ENCODE peak calls at places on chromosomes 16 and 17, in eight cellular contexts. One of them, this sample, is unnamed.

GRCh38 chr17:63116228-63116627 is 150.2 kb downstream of the TANC2 start:
- DNase-seq in colonic mucosa: no peak
- DNase-seq in CD8-positive, alpha-beta T cell: no peak
- DNase-seq in lower leg skin: no peak
- DNase-seq in bronchial epithelial cell: no peak
- DNase-seq in neural progenitor cell: peak; percentile 59
- DNase-seq in tibial artery: no peak
- DNase-seq in nephron progenitor cell: no peak
- DNase-seq in this sample: no peak

GRCh38 chr16:68079616-68080344 is 5.4 kb upstream of the NFATC3 start:
- DNase-seq in neural progenitor cell: no peak
- DNase-seq in bronchial epithelial cell: no peak
- DNase-seq in colonic mucosa: peak; percentile 92
- DNase-seq in nephron progenitor cell: peak; percentile 62
- DNase-seq in lower leg skin: peak; percentile 75
- DNase-seq in CD8-positive, alpha-beta T cell: peak; percentile 71
- DNase-seq in tibial artery: peak; percentile 80
- DNase-seq in this sample: no peak

GRCh38 chr17:65345261-65346060 is 208.3 kb downstream of the RGS9 start:
- DNase-seq in colonic mucosa: no peak
- DNase-seq in neural progenitor cell: no peak
- DNase-seq in tibial artery: no peak
- DNase-seq in nephron progenitor cell: no peak
- DNase-seq in bronchial epithelial cell: no peak
- DNase-seq in CD8-positive, alpha-beta T cell: peak; percentile 5
- DNase-seq in lower leg skin: no peak
- DNase-seq in this sample: no peak

GRCh38 chr17:74515941-74516340 is 15.3 kb downstream of the CD300LB start:
- DNase-seq in lower leg skin: no peak
- DNase-seq in bronchial epithelial cell: no peak
- DNase-seq in colonic mucosa: peak; percentile 9
- DNase-seq in CD8-positive, alpha-beta T cell: no peak
- DNase-seq in tibial artery: no peak
- DNase-seq in nephron progenitor cell: no peak
- DNase-seq in neural progenitor cell: no peak
- DNase-seq in this sample: peak; percentile 40

GRCh38 chr16:48300391-48300856 is 53.1 kb upstream of the ABCC11 start:
- DNase-seq in colonic mucosa: no peak
- DNase-seq in tibial artery: no peak
- DNase-seq in neural progenitor cell: no peak
- DNase-seq in nephron progenitor cell: no peak
- DNase-seq in lower leg skin: no peak
- DNase-seq in CD8-positive, alpha-beta T cell: no peak
- DNase-seq in bronchial epithelial cell: no peak
- DNase-seq in this sample: no peak

GRCh38 chr17:27666831-27667560 is 36.0 kb downstream of the LGALS9 start:
- DNase-seq in nephron progenitor cell: no peak
- DNase-seq in bronchial epithelial cell: no peak
- DNase-seq in colonic mucosa: no peak
- DNase-seq in lower leg skin: no peak
- DNase-seq in tibial artery: no peak
- DNase-seq in CD8-positive, alpha-beta T cell: no peak
- DNase-seq in neural progenitor cell: no peak
- DNase-seq in this sample: no peak

GRCh38 chr16:17802566-17802965 is 331.8 kb upstream of the XYLT1 start:
- DNase-seq in CD8-positive, alpha-beta T cell: no peak
- DNase-seq in nephron progenitor cell: no peak
- DNase-seq in bronchial epithelial cell: no peak
- DNase-seq in lower leg skin: no peak
- DNase-seq in neural progenitor cell: no peak
- DNase-seq in tibial artery: no peak
- DNase-seq in colonic mucosa: no peak
- DNase-seq in this sample: no peak

GRCh38 chr16:10729649-10730048 is 14.0 kb upstream of the NUBP1 start:
- DNase-seq in neural progenitor cell: peak; percentile 16
- DNase-seq in bronchial epithelial cell: peak; percentile 79
- DNase-seq in colonic mucosa: no peak
- DNase-seq in lower leg skin: peak; percentile 74
- DNase-seq in nephron progenitor cell: no peak
- DNase-seq in tibial artery: no peak
- DNase-seq in CD8-positive, alpha-beta T cell: no peak
- DNase-seq in this sample: no peak

GRCh38 chr17:19833914-19834313 is 33.8 kb downstream of the ULK2 start:
- DNase-seq in colonic mucosa: no peak
- DNase-seq in nephron progenitor cell: no peak
- DNase-seq in neural progenitor cell: no peak
- DNase-seq in tibial artery: no peak
- DNase-seq in bronchial epithelial cell: peak; percentile 18
- DNase-seq in lower leg skin: no peak
- DNase-seq in CD8-positive, alpha-beta T cell: no peak
- DNase-seq in this sample: no peak

GRCh38 chr17:28527181-28527681 is 21.1 kb downstream of the FOXN1 start:
- DNase-seq in nephron progenitor cell: no peak
- DNase-seq in colonic mucosa: no peak
- DNase-seq in tibial artery: no peak
- DNase-seq in CD8-positive, alpha-beta T cell: no peak
- DNase-seq in neural progenitor cell: no peak
- DNase-seq in bronchial epithelial cell: no peak
- DNase-seq in lower leg skin: no peak
- DNase-seq in this sample: no peak

GRCh38 chr17:16352838-16353701 is at the start of gene CENPV:
- DNase-seq in tibial artery: peak; percentile 64
- DNase-seq in neural progenitor cell: peak; percentile 89
- DNase-seq in nephron progenitor cell: peak; percentile 73
- DNase-seq in lower leg skin: no peak
- DNase-seq in CD8-positive, alpha-beta T cell: peak; percentile 49
- DNase-seq in bronchial epithelial cell: no peak
- DNase-seq in colonic mucosa: peak; percentile 56
- DNase-seq in this sample: no peak

GRCh38 chr17:35616506-35616905 is 29.4 kb downstream of the AP2B1 start:
- DNase-seq in bronchial epithelial cell: no peak
- DNase-seq in CD8-positive, alpha-beta T cell: no peak
- DNase-seq in tibial artery: no peak
- DNase-seq in lower leg skin: no peak
- DNase-seq in colonic mucosa: no peak
- DNase-seq in nephron progenitor cell: no peak
- DNase-seq in neural progenitor cell: no peak
- DNase-seq in this sample: no peak

GRCh38 chr17:63405741-63406261 is 40.3 kb downstream of the CYB561 start:
- DNase-seq in bronchial epithelial cell: peak; percentile 84
- DNase-seq in colonic mucosa: no peak
- DNase-seq in nephron progenitor cell: no peak
- DNase-seq in lower leg skin: no peak
- DNase-seq in tibial artery: no peak
- DNase-seq in neural progenitor cell: peak; percentile 75
- DNase-seq in CD8-positive, alpha-beta T cell: no peak
- DNase-seq in this sample: no peak

GRCh38 chr16:52366997-52367396 is 179.9 kb downstream of the TOX3 start:
- DNase-seq in nephron progenitor cell: no peak
- DNase-seq in bronchial epithelial cell: no peak
- DNase-seq in lower leg skin: no peak
- DNase-seq in CD8-positive, alpha-beta T cell: no peak
- DNase-seq in neural progenitor cell: no peak
- DNase-seq in tibial artery: no peak
- DNase-seq in colonic mucosa: no peak
- DNase-seq in this sample: no peak

GRCh38 chr17:66789093-66789492 is 45.8 kb upstream of the CACNG5 start:
- DNase-seq in nephron progenitor cell: no peak
- DNase-seq in CD8-positive, alpha-beta T cell: no peak
- DNase-seq in bronchial epithelial cell: no peak
- DNase-seq in neural progenitor cell: no peak
- DNase-seq in tibial artery: no peak
- DNase-seq in lower leg skin: no peak
- DNase-seq in colonic mucosa: no peak
- DNase-seq in this sample: no peak

GRCh38 chr16:31327675-31328225 is 27.2 kb upstream of the ITGAX start:
- DNase-seq in nephron progenitor cell: no peak
- DNase-seq in bronchial epithelial cell: no peak
- DNase-seq in CD8-positive, alpha-beta T cell: no peak
- DNase-seq in neural progenitor cell: no peak
- DNase-seq in colonic mucosa: no peak
- DNase-seq in tibial artery: no peak
- DNase-seq in lower leg skin: no peak
- DNase-seq in this sample: peak; percentile 64

GRCh38 chr16:24992696-24993095 is 22.5 kb downstream of the ARHGAP17 start:
- DNase-seq in nephron progenitor cell: no peak
- DNase-seq in bronchial epithelial cell: no peak
- DNase-seq in neural progenitor cell: no peak
- DNase-seq in tibial artery: no peak
- DNase-seq in colonic mucosa: no peak
- DNase-seq in lower leg skin: no peak
- DNase-seq in CD8-positive, alpha-beta T cell: no peak
- DNase-seq in this sample: no peak
- TF ChIP-seq CTCF in nephron progenitor cell: no peak
- TF ChIP-seq CTCF in bronchial epithelial cell: no peak
- TF ChIP-seq CTCF in neural progenitor cell: no peak
- TF ChIP-seq CTCF in tibial artery: no peak
- TF ChIP-seq CTCF in colonic mucosa: no peak
- TF ChIP-seq CTCF in lower leg skin: no peak
- TF ChIP-seq CTCF in CD8-positive, alpha-beta T cell: no peak
- TF ChIP-seq CTCF in this sample: no peak

GRCh38 chr17:41959336-41960095 is 7.1 kb upstream of the CNP start:
- DNase-seq in neural progenitor cell: peak; percentile 58
- DNase-seq in CD8-positive, alpha-beta T cell: no peak
- DNase-seq in nephron progenitor cell: peak; percentile 40
- DNase-seq in bronchial epithelial cell: peak; percentile 39
- DNase-seq in colonic mucosa: no peak
- DNase-seq in tibial artery: no peak
- DNase-seq in lower leg skin: no peak
- DNase-seq in this sample: no peak
- TF ChIP-seq CTCF in neural progenitor cell: peak; percentile 50
- TF ChIP-seq CTCF in CD8-positive, alpha-beta T cell: no peak
- TF ChIP-seq CTCF in nephron progenitor cell: peak; percentile 34
- TF ChIP-seq CTCF in bronchial epithelial cell: peak; percentile 43
- TF ChIP-seq CTCF in colonic mucosa: no peak
- TF ChIP-seq CTCF in tibial artery: no peak
- TF ChIP-seq CTCF in lower leg skin: no peak
- TF ChIP-seq CTCF in this sample: peak; percentile 61

GRCh38 chr16:80350066-80350465 is 190.7 kb upstream of the DYNLRB2 start:
- DNase-seq in colonic mucosa: no peak
- DNase-seq in neural progenitor cell: no peak
- DNase-seq in CD8-positive, alpha-beta T cell: no peak
- DNase-seq in lower leg skin: no peak
- DNase-seq in bronchial epithelial cell: no peak
- DNase-seq in tibial artery: no peak
- DNase-seq in nephron progenitor cell: no peak
- DNase-seq in this sample: peak; percentile 2
- TF ChIP-seq CTCF in colonic mucosa: no peak
- TF ChIP-seq CTCF in neural progenitor cell: no peak
- TF ChIP-seq CTCF in CD8-positive, alpha-beta T cell: no peak
- TF ChIP-seq CTCF in lower leg skin: no peak
- TF ChIP-seq CTCF in bronchial epithelial cell: no peak
- TF ChIP-seq CTCF in tibial artery: no peak
- TF ChIP-seq CTCF in nephron progenitor cell: no peak
- TF ChIP-seq CTCF in this sample: no peak

DNA sequence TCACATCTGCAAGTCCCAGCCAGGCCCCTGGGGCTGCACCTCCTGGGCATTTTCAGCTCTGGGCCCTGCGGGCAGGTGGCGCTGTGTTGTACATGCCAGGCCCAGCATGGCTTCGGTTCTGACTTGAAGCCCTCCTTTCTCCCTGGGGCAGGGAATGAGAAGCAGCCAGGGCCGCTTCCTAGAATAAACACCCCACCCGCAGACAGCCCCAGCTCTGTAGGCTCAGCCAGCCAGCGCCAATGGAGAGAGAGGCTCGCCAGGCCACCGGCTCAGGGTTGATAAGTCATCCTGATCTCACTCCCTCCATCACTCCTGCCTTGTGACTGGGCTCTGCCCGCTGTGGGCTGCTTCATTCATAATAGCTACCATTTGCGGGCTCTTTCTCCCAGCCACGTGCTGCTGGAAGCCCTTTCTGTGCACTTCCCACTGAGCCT is 6.0 kb upstream of the GLIS2 start:
- DNase-seq in neural progenitor cell: peak; percentile 87
- DNase-seq in lower leg skin: no peak
- DNase-seq in bronchial epithelial cell: peak; percentile 56
- DNase-seq in CD8-positive, alpha-beta T cell: peak; percentile 32
- DNase-seq in colonic mucosa: peak; percentile 62
- DNase-seq in tibial artery: peak; percentile 87
- DNase-seq in nephron progenitor cell: peak; percentile 72
- DNase-seq in this sample: peak; percentile 95
- TF ChIP-seq CTCF in neural progenitor cell: peak; percentile 82
- TF ChIP-seq CTCF in lower leg skin: no peak
- TF ChIP-seq CTCF in bronchial epithelial cell: peak; percentile 83
- TF ChIP-seq CTCF in CD8-positive, alpha-beta T cell: peak; percentile 45
- TF ChIP-seq CTCF in colonic mucosa: peak; percentile 50
- TF ChIP-seq CTCF in tibial artery: peak; percentile 51
- TF ChIP-seq CTCF in nephron progenitor cell: peak; percentile 54
- TF ChIP-seq CTCF in this sample: peak; percentile 73

DNA sequence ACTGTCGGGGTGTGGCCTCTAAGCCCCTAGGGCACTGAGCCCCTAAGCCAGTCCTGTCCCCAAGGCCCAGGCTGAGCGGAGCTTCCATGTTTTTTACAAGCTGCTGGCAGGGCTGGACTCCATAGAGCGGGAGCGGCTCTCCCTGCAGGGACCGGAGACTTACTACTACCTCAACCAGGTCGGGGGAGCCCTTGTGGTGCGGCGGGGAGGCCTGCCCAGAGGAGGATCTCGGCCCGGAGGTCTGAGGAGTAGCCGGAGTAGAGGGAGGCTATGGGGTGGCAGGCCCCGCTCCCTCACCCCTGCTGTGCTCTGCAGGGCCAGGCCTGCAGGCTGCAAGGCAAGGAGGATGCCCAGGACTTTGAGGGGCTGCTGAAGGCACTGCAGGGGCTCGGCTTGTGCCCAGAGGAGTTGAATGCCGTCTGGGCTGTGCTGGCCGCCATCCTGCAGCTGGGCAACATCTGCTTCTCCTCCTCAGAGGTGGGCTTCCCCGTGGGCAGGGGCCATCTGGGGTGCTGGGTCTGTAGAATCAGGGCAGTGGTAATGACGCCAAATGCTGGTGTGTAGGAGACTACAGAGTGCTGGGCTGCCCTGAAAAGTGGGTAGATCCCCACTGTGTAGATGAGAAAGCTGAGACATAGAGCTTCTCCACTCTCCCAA is 4.9 kb downstream of the MYO15B start:
- DNase-seq in tibial artery: no peak
- DNase-seq in bronchial epithelial cell: no peak
- DNase-seq in neural progenitor cell: no peak
- DNase-seq in CD8-positive, alpha-beta T cell: no peak
- DNase-seq in lower leg skin: no peak
- DNase-seq in nephron progenitor cell: no peak
- DNase-seq in colonic mucosa: no peak
- DNase-seq in this sample: peak; percentile 80
- TF ChIP-seq CTCF in tibial artery: no peak
- TF ChIP-seq CTCF in bronchial epithelial cell: no peak
- TF ChIP-seq CTCF in neural progenitor cell: no peak
- TF ChIP-seq CTCF in CD8-positive, alpha-beta T cell: no peak
- TF ChIP-seq CTCF in lower leg skin: no peak
- TF ChIP-seq CTCF in nephron progenitor cell: no peak
- TF ChIP-seq CTCF in colonic mucosa: no peak
- TF ChIP-seq CTCF in this sample: no peak

GRCh38 chr17:42027961-42028790 is 8.3 kb downstream of the NKIRAS2 start:
- DNase-seq in tibial artery: no peak
- DNase-seq in colonic mucosa: no peak
- DNase-seq in bronchial epithelial cell: no peak
- DNase-seq in CD8-positive, alpha-beta T cell: no peak
- DNase-seq in nephron progenitor cell: peak; percentile 26
- DNase-seq in lower leg skin: no peak
- DNase-seq in neural progenitor cell: peak; percentile 71
- DNase-seq in this sample: no peak
- TF ChIP-seq CTCF in tibial artery: no peak
- TF ChIP-seq CTCF in colonic mucosa: no peak
- TF ChIP-seq CTCF in bronchial epithelial cell: peak; percentile 38
- TF ChIP-seq CTCF in CD8-positive, alpha-beta T cell: no peak
- TF ChIP-seq CTCF in nephron progenitor cell: peak; percentile 21
- TF ChIP-seq CTCF in lower leg skin: no peak
- TF ChIP-seq CTCF in neural progenitor cell: peak; percentile 47
- TF ChIP-seq CTCF in this sample: peak; percentile 11

This sample was measured in osteocyte.